ENCODE peak calls at places on chromosomes 16 and 17, in seven cellular contexts. S, B, T, R, O, D and W are unnamed samples.

GRCh38 chr17:43645450-43645764 is 16.3 kb downstream of the MEOX1 start:
- DNase-seq in S (no peak), B (no peak), T (no peak), R (no peak), O (no peak), D (no peak), W (no peak)

GRCh38 chr17:70857351-70857750 is 688.0 kb downstream of the KCNJ2 start:
- DNase-seq in S (no peak), B (no peak), T (no peak), R (no peak), O (no peak), D (no peak), W (no peak)

GRCh38 chr16:57748596-57748995 is 13.0 kb downstream of the KATNB1 start:
- DNase-seq in S (no peak), B (no peak), T (no peak), R (no peak), O (no peak), D (no peak), W (no peak)

GRCh38 chr17:29237476-29238132 is 9.1 kb upstream of the CRYBA1 start:
- DNase-seq in S (peak; percentile 82), B (no peak), T (peak; percentile 68), R (no peak), O (no peak), D (no peak), W (no peak)

GRCh38 chr16:84947022-84947421 is 64.3 kb downstream of the ZDHHC7 start:
- DNase-seq in S (no peak), B (no peak), T (no peak), R (no peak), O (no peak), D (no peak), W (no peak)

GRCh38 chr16:65829076-65829475 is 537.4 kb upstream of the CDH5 start:
- DNase-seq in S (no peak), B (no peak), T (no peak), R (no peak), O (no peak), D (no peak), W (no peak)

GRCh38 chr17:78560731-78561130 is 16.5 kb downstream of the DNAH17 start:
- DNase-seq in S (no peak), B (no peak), T (no peak), R (no peak), O (no peak), D (no peak), W (no peak)

GRCh38 chr17:27782791-27783206 is 17.5 kb downstream of the NOS2 start:
- DNase-seq in S (no peak), B (no peak), T (no peak), R (no peak), O (no peak), D (no peak), W (no peak)

GRCh38 chr16:73037331-73037745 is 10.6 kb downstream of the ZFHX3 start:
- DNase-seq in S (no peak), B (no peak), T (no peak), R (no peak), O (no peak), D (no peak), W (no peak)

GRCh38 chr17:77331161-77331864 is 190.5 kb downstream of the SEC14L1 start:
- DNase-seq in S (peak; percentile 95), B (peak; percentile 91), T (peak; percentile 90), R (peak; percentile 97), O (peak; percentile 76), D (peak; percentile 93), W (peak; percentile 50)